ENCODE peak calls at places on chromosomes 3 and 15, in five cellular contexts. G, Y, F, O and T are unnamed samples.

GRCh38 chr15:59657635-59658125 is 365 bp upstream of the GTF2A2 start:
- DNase-seq in G (no peak), Y (no peak), F (no peak), O (no peak), T (no peak)

GRCh38 chr15:101813803-101814534 is 2.0 kb downstream of the OR4F15 start:
- DNase-seq in G (no peak), Y (no peak), F (no peak), O (peak), T (no peak)

GRCh38 chr3:127424766-127425504 is 137.1 kb upstream of the PRR20G start:
- DNase-seq in G (no peak), Y (no peak), F (no peak), O (no peak), T (peak)

GRCh38 chr15:77632760-77633133 is at the start of gene LINGO1:
- DNase-seq in G (no peak), Y (peak), F (no peak), O (no peak), T (no peak)

GRCh38 chr3:45055411-45056143 is 29.5 kb downstream of the CLEC3B start:
- DNase-seq in G (peak), Y (peak), F (no peak), O (peak), T (no peak)

GRCh38 chr3:33426068-33426467 is 14.1 kb downstream of the UBP1 start:
- DNase-seq in G (no peak), Y (no peak), F (no peak), O (no peak), T (no peak)

GRCh38 chr15:40308844-40309189 is 1.1 kb upstream of the PLCB2 start:
- DNase-seq in G (no peak), Y (no peak), F (no peak), O (no peak), T (no peak)

GRCh38 chr3:114178770-114179368 is at the start of gene DRD3:
- DNase-seq in G (peak), Y (peak), F (no peak), O (peak), T (no peak)

GRCh38 chr15:77025941-77026411 is 31.1 kb downstream of the PSTPIP1 start:
- DNase-seq in G (no peak), Y (no peak), F (no peak), O (no peak), T (no peak)

GRCh38 chr3:14412831-14413380 is 10.5 kb downstream of the SLC6A6 start:
- DNase-seq in G (no peak), Y (no peak), F (no peak), O (no peak), T (no peak)